ENCODE peak calls at places on chromosomes 5 and 9, in six cellular contexts. H is NCI-H187 treated with DMSO at 0.1 percent for 48 hours, J is GM04504, Q is ovary, G is neuronal stem cell, B is posterior vena cava. Z is an unnamed sample.
A peak's percentile ranks its signal among the peaks of the same experiment; 100 is the strongest.

GRCh38 chr9:121344062-121344696 is 25.9 kb downstream of the STOM start:
- DNase-seq in H (no peak), J (no peak), Q (no peak), G (no peak), B (no peak), Z (no peak)

GRCh38 chr9:133680976-133681657 is 45.0 kb downstream of the DBH start:
- DNase-seq in H (no peak), J (no peak), Q (no peak), G (no peak), B (peak; percentile 77), Z (no peak)

GRCh38 chr5:3780907-3781306 is 185.3 kb downstream of the IRX1 start:
- DNase-seq in H (no peak), J (no peak), Q (no peak), G (no peak), B (no peak), Z (no peak)

GRCh38 chr9:129624168-129624759 is 1.7 kb upstream of the NTMT1 start:
- DNase-seq in H (no peak), J (no peak), Q (peak; percentile 58), G (peak; percentile 73), B (no peak), Z (no peak)

GRCh38 chr9:98339987-98340564 is 84.6 kb upstream of the TBC1D2 start:
- DNase-seq in H (no peak), J (no peak), Q (no peak), G (no peak), B (no peak), Z (no peak)

GRCh38 chr9:107351382-107352045 is 68.4 kb downstream of the RAD23B start:
- DNase-seq in H (no peak), J (no peak), Q (no peak), G (no peak), B (no peak), Z (no peak)

GRCh38 chr9:32738501-32739172 is 44.7 kb upstream of the TMEM215 start:
- DNase-seq in H (no peak), J (no peak), Q (no peak), G (no peak), B (no peak), Z (no peak)

GRCh38 chr5:139835656-139836055 is 40.0 kb downstream of the PSD2 start:
- DNase-seq in H (no peak), J (no peak), Q (no peak), G (no peak), B (no peak), Z (no peak)

GRCh38 chr5:85010014-85010562 is 625.4 kb upstream of the EDIL3 start:
- DNase-seq in H (no peak), J (no peak), Q (no peak), G (no peak), B (no peak), Z (no peak)

GRCh38 chr9:96209407-96210031 is 92.5 kb downstream of the HSD17B3 start:
- DNase-seq in H (no peak), J (peak; percentile 84), Q (peak; percentile 45), G (no peak), B (no peak), Z (no peak)

GRCh38 chr5:138230261-138230660 is 17.1 kb upstream of the CDC23 start:
- DNase-seq in H (no peak), J (no peak), Q (no peak), G (no peak), B (peak; percentile 89), Z (no peak)